ENCODE peak calls at places on chromosomes 13 and 19, in five cellular contexts. One of them, this sample, is unnamed.

GRCh38 chr19:1168877-1169791 is 4.9 kb downstream of the SBNO2 start:
- DNase-seq in stimulated activated CD4-positive, alpha-beta T cell treated with anti-CD3 and anti-CD28 coated beads, Interleukin-1b, Interleukin-23, amount 100 ng/mL, for 24 hours: no peak
- DNase-seq in HS-5: no peak
- DNase-seq in M059J: peak; percentile 93
- DNase-seq in ELF-1: peak; percentile 69
- DNase-seq in this sample: peak; percentile 58

GRCh38 chr19:46610851-46611770 is 10.0 kb downstream of the CALM3 start:
- DNase-seq in stimulated activated CD4-positive, alpha-beta T cell treated with anti-CD3 and anti-CD28 coated beads, Interleukin-1b, Interleukin-23, amount 100 ng/mL, for 24 hours: no peak
- DNase-seq in HS-5: no peak
- DNase-seq in M059J: peak; percentile 80
- DNase-seq in ELF-1: no peak
- DNase-seq in this sample: no peak

GRCh38 chr19:4375164-4375619 is 25.2 kb downstream of the SH3GL1 start:
- DNase-seq in stimulated activated CD4-positive, alpha-beta T cell treated with anti-CD3 and anti-CD28 coated beads, Interleukin-1b, Interleukin-23, amount 100 ng/mL, for 24 hours: no peak
- DNase-seq in HS-5: peak; percentile 9
- DNase-seq in M059J: peak; percentile 88
- DNase-seq in ELF-1: peak; percentile 94
- DNase-seq in this sample: peak; percentile 88

GRCh38 chr13:36059366-36059765 is 71.8 kb downstream of the DCLK1 start:
- DNase-seq in stimulated activated CD4-positive, alpha-beta T cell treated with anti-CD3 and anti-CD28 coated beads, Interleukin-1b, Interleukin-23, amount 100 ng/mL, for 24 hours: no peak
- DNase-seq in HS-5: no peak
- DNase-seq in M059J: no peak
- DNase-seq in ELF-1: no peak
- DNase-seq in this sample: no peak

GRCh38 chr19:54916822-54917221 is 10.9 kb downstream of the NCR1 start:
- DNase-seq in stimulated activated CD4-positive, alpha-beta T cell treated with anti-CD3 and anti-CD28 coated beads, Interleukin-1b, Interleukin-23, amount 100 ng/mL, for 24 hours: no peak
- DNase-seq in HS-5: no peak
- DNase-seq in M059J: no peak
- DNase-seq in ELF-1: no peak
- DNase-seq in this sample: no peak

GRCh38 chr19:4385291-4386037 is 14.9 kb downstream of the SH3GL1 start:
- DNase-seq in stimulated activated CD4-positive, alpha-beta T cell treated with anti-CD3 and anti-CD28 coated beads, Interleukin-1b, Interleukin-23, amount 100 ng/mL, for 24 hours: no peak
- DNase-seq in HS-5: no peak
- DNase-seq in M059J: no peak
- DNase-seq in ELF-1: no peak
- DNase-seq in this sample: no peak

GRCh38 chr19:1980782-1981181 is 34.7 kb downstream of the BTBD2 start:
- DNase-seq in stimulated activated CD4-positive, alpha-beta T cell treated with anti-CD3 and anti-CD28 coated beads, Interleukin-1b, Interleukin-23, amount 100 ng/mL, for 24 hours: no peak
- DNase-seq in HS-5: no peak
- DNase-seq in M059J: no peak
- DNase-seq in ELF-1: no peak
- DNase-seq in this sample: no peak

GRCh38 chr19:18644144-18645034 is 7.6 kb downstream of the KLHL26 start:
- DNase-seq in stimulated activated CD4-positive, alpha-beta T cell treated with anti-CD3 and anti-CD28 coated beads, Interleukin-1b, Interleukin-23, amount 100 ng/mL, for 24 hours: no peak
- DNase-seq in HS-5: no peak
- DNase-seq in M059J: no peak
- DNase-seq in ELF-1: no peak
- DNase-seq in this sample: peak; percentile 47

GRCh38 chr13:49652691-49653305 is 24.5 kb downstream of the ARL11 start:
- DNase-seq in stimulated activated CD4-positive, alpha-beta T cell treated with anti-CD3 and anti-CD28 coated beads, Interleukin-1b, Interleukin-23, amount 100 ng/mL, for 24 hours: no peak
- DNase-seq in HS-5: no peak
- DNase-seq in M059J: peak; percentile 26
- DNase-seq in ELF-1: peak; percentile 79
- DNase-seq in this sample: peak; percentile 82

GRCh38 chr13:52003551-52003950 is 7.7 kb downstream of the ATP7B start:
- DNase-seq in stimulated activated CD4-positive, alpha-beta T cell treated with anti-CD3 and anti-CD28 coated beads, Interleukin-1b, Interleukin-23, amount 100 ng/mL, for 24 hours: no peak
- DNase-seq in HS-5: no peak
- DNase-seq in M059J: no peak
- DNase-seq in ELF-1: peak; percentile 27
- DNase-seq in this sample: peak; percentile 60

GRCh38 chr13:113034451-113035208 is 65.6 kb downstream of the MCF2L start:
- DNase-seq in stimulated activated CD4-positive, alpha-beta T cell treated with anti-CD3 and anti-CD28 coated beads, Interleukin-1b, Interleukin-23, amount 100 ng/mL, for 24 hours: no peak
- DNase-seq in HS-5: no peak
- DNase-seq in M059J: peak; percentile 45
- DNase-seq in ELF-1: peak; percentile 69
- DNase-seq in this sample: peak; percentile 64

GRCh38 chr13:102195566-102196462 is 206.0 kb downstream of the FGF14 start:
- DNase-seq in stimulated activated CD4-positive, alpha-beta T cell treated with anti-CD3 and anti-CD28 coated beads, Interleukin-1b, Interleukin-23, amount 100 ng/mL, for 24 hours: no peak
- DNase-seq in HS-5: peak; percentile 26
- DNase-seq in M059J: peak; percentile 55
- DNase-seq in ELF-1: no peak
- DNase-seq in this sample: peak; percentile 30

GRCh38 chr13:77519808-77520207 is 15.7 kb upstream of the SCEL start:
- DNase-seq in stimulated activated CD4-positive, alpha-beta T cell treated with anti-CD3 and anti-CD28 coated beads, Interleukin-1b, Interleukin-23, amount 100 ng/mL, for 24 hours: no peak
- DNase-seq in HS-5: no peak
- DNase-seq in M059J: no peak
- DNase-seq in ELF-1: no peak
- DNase-seq in this sample: no peak

GRCh38 chr13:78137404-78138142 is 218.9 kb upstream of the EDNRB start:
- DNase-seq in stimulated activated CD4-positive, alpha-beta T cell treated with anti-CD3 and anti-CD28 coated beads, Interleukin-1b, Interleukin-23, amount 100 ng/mL, for 24 hours: no peak
- DNase-seq in HS-5: peak; percentile 24
- DNase-seq in M059J: peak; percentile 58
- DNase-seq in ELF-1: peak; percentile 72
- DNase-seq in this sample: peak; percentile 92

GRCh38 chr13:30816733-30817132 is 81.4 kb downstream of the ALOX5AP start:
- DNase-seq in stimulated activated CD4-positive, alpha-beta T cell treated with anti-CD3 and anti-CD28 coated beads, Interleukin-1b, Interleukin-23, amount 100 ng/mL, for 24 hours: no peak
- DNase-seq in HS-5: no peak
- DNase-seq in M059J: no peak
- DNase-seq in ELF-1: no peak
- DNase-seq in this sample: no peak

GRCh38 chr19:2767688-2768087 is 15.4 kb downstream of the SGTA start:
- DNase-seq in stimulated activated CD4-positive, alpha-beta T cell treated with anti-CD3 and anti-CD28 coated beads, Interleukin-1b, Interleukin-23, amount 100 ng/mL, for 24 hours: no peak
- DNase-seq in HS-5: no peak
- DNase-seq in M059J: no peak
- DNase-seq in ELF-1: no peak
- DNase-seq in this sample: no peak

GRCh38 chr13:25943666-25944065 is 108.2 kb downstream of the SHISA2 start:
- DNase-seq in stimulated activated CD4-positive, alpha-beta T cell treated with anti-CD3 and anti-CD28 coated beads, Interleukin-1b, Interleukin-23, amount 100 ng/mL, for 24 hours: no peak
- DNase-seq in HS-5: no peak
- DNase-seq in M059J: no peak
- DNase-seq in ELF-1: no peak
- DNase-seq in this sample: no peak

GRCh38 chr19:45473366-45474190 is 5.8 kb downstream of the FOSB start:
- DNase-seq in stimulated activated CD4-positive, alpha-beta T cell treated with anti-CD3 and anti-CD28 coated beads, Interleukin-1b, Interleukin-23, amount 100 ng/mL, for 24 hours: no peak
- DNase-seq in HS-5: no peak
- DNase-seq in M059J: peak; percentile 46
- DNase-seq in ELF-1: no peak
- DNase-seq in this sample: peak; percentile 36

GRCh38 chr19:32874605-32875004 is 5.0 kb upstream of the SLC7A9 start:
- DNase-seq in stimulated activated CD4-positive, alpha-beta T cell treated with anti-CD3 and anti-CD28 coated beads, Interleukin-1b, Interleukin-23, amount 100 ng/mL, for 24 hours: no peak
- DNase-seq in HS-5: no peak
- DNase-seq in M059J: no peak
- DNase-seq in ELF-1: no peak
- DNase-seq in this sample: no peak

GRCh38 chr13:44243198-44243852 is 130.3 kb upstream of the SERP2 start:
- DNase-seq in stimulated activated CD4-positive, alpha-beta T cell treated with anti-CD3 and anti-CD28 coated beads, Interleukin-1b, Interleukin-23, amount 100 ng/mL, for 24 hours: no peak
- DNase-seq in HS-5: no peak
- DNase-seq in M059J: peak; percentile 92
- DNase-seq in ELF-1: peak; percentile 97
- DNase-seq in this sample: peak; percentile 92